ENCODE peak calls at places on chromosomes 12 and 14, in six cellular contexts. One of them, this sample, is unnamed.

GRCh38 chr12:20194171-20194570 is 174.2 kb upstream of the PDE3A start:
- DNase-seq in fibroblast of mammary gland: peak; percentile 30
- DNase-seq in epithelial cell of proximal tubule: no peak
- DNase-seq in fibroblast of pulmonary artery: peak; percentile 54
- DNase-seq in fibroblast of lung: peak; percentile 11
- DNase-seq in brain microvascular endothelial cell: no peak
- DNase-seq in this sample: no peak

GRCh38 chr12:70186436-70186835 is 56.8 kb upstream of the CNOT2 start:
- DNase-seq in fibroblast of mammary gland: no peak
- DNase-seq in brain microvascular endothelial cell: no peak
- DNase-seq in epithelial cell of proximal tubule: no peak
- DNase-seq in fibroblast of lung: no peak
- DNase-seq in fibroblast of pulmonary artery: no peak
- DNase-seq in this sample: no peak

GRCh38 chr12:92987362-92987761 is 58.3 kb upstream of the EEA1 start:
- DNase-seq in brain microvascular endothelial cell: peak; percentile 56
- DNase-seq in fibroblast of mammary gland: peak; percentile 84
- DNase-seq in epithelial cell of proximal tubule: no peak
- DNase-seq in fibroblast of lung: peak; percentile 89
- DNase-seq in fibroblast of pulmonary artery: peak; percentile 91
- DNase-seq in this sample: no peak

GRCh38 chr14:104530651-104531050 is 48.9 kb upstream of the C14orf180 start:
- DNase-seq in fibroblast of mammary gland: no peak
- DNase-seq in brain microvascular endothelial cell: no peak
- DNase-seq in fibroblast of pulmonary artery: no peak
- DNase-seq in fibroblast of lung: no peak
- DNase-seq in epithelial cell of proximal tubule: no peak
- DNase-seq in this sample: no peak

GRCh38 chr12:58678753-58679152 is 241.6 kb downstream of the LRIG3 start:
- DNase-seq in epithelial cell of proximal tubule: no peak
- DNase-seq in brain microvascular endothelial cell: no peak
- DNase-seq in fibroblast of mammary gland: no peak
- DNase-seq in fibroblast of lung: peak; percentile 3
- DNase-seq in fibroblast of pulmonary artery: no peak
- DNase-seq in this sample: no peak

GRCh38 chr12:115979851-115980250 is 297.6 kb downstream of the MED13L start:
- DNase-seq in brain microvascular endothelial cell: no peak
- DNase-seq in fibroblast of pulmonary artery: no peak
- DNase-seq in fibroblast of mammary gland: no peak
- DNase-seq in fibroblast of lung: no peak
- DNase-seq in epithelial cell of proximal tubule: no peak
- DNase-seq in this sample: no peak

GRCh38 chr12:14283489-14284144 is 81.9 kb upstream of the ATF7IP start:
- DNase-seq in epithelial cell of proximal tubule: no peak
- DNase-seq in fibroblast of lung: no peak
- DNase-seq in fibroblast of mammary gland: no peak
- DNase-seq in brain microvascular endothelial cell: no peak
- DNase-seq in fibroblast of pulmonary artery: no peak
- DNase-seq in this sample: no peak

GRCh38 chr14:40909906-40910305 is 696.8 kb upstream of the LRFN5 start:
- DNase-seq in fibroblast of pulmonary artery: no peak
- DNase-seq in epithelial cell of proximal tubule: no peak
- DNase-seq in fibroblast of lung: no peak
- DNase-seq in brain microvascular endothelial cell: no peak
- DNase-seq in fibroblast of mammary gland: no peak
- DNase-seq in this sample: no peak

GRCh38 chr12:52362118-52362726 is 5.1 kb downstream of the KRT85 start:
- DNase-seq in epithelial cell of proximal tubule: no peak
- DNase-seq in fibroblast of pulmonary artery: no peak
- DNase-seq in fibroblast of mammary gland: no peak
- DNase-seq in fibroblast of lung: no peak
- DNase-seq in brain microvascular endothelial cell: no peak
- DNase-seq in this sample: no peak

GRCh38 chr12:4738541-4738940 is 18.3 kb downstream of the GALNT8 start:
- DNase-seq in fibroblast of mammary gland: no peak
- DNase-seq in fibroblast of lung: no peak
- DNase-seq in epithelial cell of proximal tubule: no peak
- DNase-seq in fibroblast of pulmonary artery: no peak
- DNase-seq in brain microvascular endothelial cell: no peak
- DNase-seq in this sample: no peak

GRCh38 chr12:31715283-31715825 is 13.5 kb downstream of the AMN1 start:
- DNase-seq in fibroblast of pulmonary artery: peak; percentile 83
- DNase-seq in epithelial cell of proximal tubule: no peak
- DNase-seq in fibroblast of lung: peak; percentile 2
- DNase-seq in brain microvascular endothelial cell: no peak
- DNase-seq in fibroblast of mammary gland: no peak
- DNase-seq in this sample: no peak

GRCh38 chr12:6067152-6067916 is 57.1 kb downstream of the VWF start:
- DNase-seq in brain microvascular endothelial cell: peak; percentile 36
- DNase-seq in fibroblast of pulmonary artery: peak; percentile 59
- DNase-seq in fibroblast of mammary gland: peak; percentile 49
- DNase-seq in epithelial cell of proximal tubule: no peak
- DNase-seq in fibroblast of lung: peak; percentile 35
- DNase-seq in this sample: no peak

GRCh38 chr12:112936927-112937326 is 1.3 kb upstream of the OAS3 start:
- DNase-seq in epithelial cell of proximal tubule: no peak
- DNase-seq in fibroblast of mammary gland: peak; percentile 10
- DNase-seq in fibroblast of pulmonary artery: no peak
- DNase-seq in fibroblast of lung: no peak
- DNase-seq in brain microvascular endothelial cell: no peak
- DNase-seq in this sample: no peak

GRCh38 chr12:126534495-126534894 is 1469.3 kb downstream of the AACS start:
- DNase-seq in fibroblast of pulmonary artery: peak; percentile 24
- DNase-seq in epithelial cell of proximal tubule: no peak
- DNase-seq in fibroblast of lung: no peak
- DNase-seq in fibroblast of mammary gland: no peak
- DNase-seq in brain microvascular endothelial cell: no peak
- DNase-seq in this sample: no peak

GRCh38 chr12:69007166-69007857 is 74.3 kb upstream of the CPM start:
- DNase-seq in brain microvascular endothelial cell: peak; percentile 63
- DNase-seq in epithelial cell of proximal tubule: no peak
- DNase-seq in fibroblast of mammary gland: peak; percentile 94
- DNase-seq in fibroblast of lung: peak; percentile 98
- DNase-seq in fibroblast of pulmonary artery: peak; percentile 75
- DNase-seq in this sample: no peak

GRCh38 chr14:100889641-100890040 is 13.9 kb downstream of the RTL1 start:
- DNase-seq in brain microvascular endothelial cell: no peak
- DNase-seq in fibroblast of pulmonary artery: no peak
- DNase-seq in epithelial cell of proximal tubule: no peak
- DNase-seq in fibroblast of mammary gland: no peak
- DNase-seq in fibroblast of lung: no peak
- DNase-seq in this sample: no peak

GRCh38 chr14:68404652-68405183 is 388.1 kb downstream of the ZFP36L1 start:
- DNase-seq in fibroblast of mammary gland: no peak
- DNase-seq in fibroblast of pulmonary artery: no peak
- DNase-seq in fibroblast of lung: no peak
- DNase-seq in epithelial cell of proximal tubule: no peak
- DNase-seq in brain microvascular endothelial cell: peak; percentile 51
- DNase-seq in this sample: no peak

GRCh38 chr12:92921877-92922276 is 7.2 kb downstream of the EEA1 start:
- DNase-seq in fibroblast of mammary gland: no peak
- DNase-seq in fibroblast of pulmonary artery: no peak
- DNase-seq in fibroblast of lung: no peak
- DNase-seq in brain microvascular endothelial cell: no peak
- DNase-seq in epithelial cell of proximal tubule: no peak
- DNase-seq in this sample: no peak

GRCh38 chr12:94615284-94616216 is 34.8 kb downstream of the TMCC3 start:
- DNase-seq in fibroblast of mammary gland: peak; percentile 69
- DNase-seq in fibroblast of lung: peak; percentile 69
- DNase-seq in epithelial cell of proximal tubule: no peak
- DNase-seq in brain microvascular endothelial cell: peak; percentile 59
- DNase-seq in fibroblast of pulmonary artery: peak; percentile 49
- DNase-seq in this sample: no peak

GRCh38 chr14:28609228-28609828 is 157.3 kb upstream of the FOXG1 start:
- DNase-seq in fibroblast of mammary gland: peak; percentile 68
- DNase-seq in epithelial cell of proximal tubule: no peak
- DNase-seq in brain microvascular endothelial cell: peak; percentile 10
- DNase-seq in fibroblast of lung: peak; percentile 59
- DNase-seq in fibroblast of pulmonary artery: peak; percentile 87
- DNase-seq in this sample: no peak

GRCh38 chr12:77053259-77053658 is 12.1 kb downstream of the E2F7 start:
- DNase-seq in epithelial cell of proximal tubule: no peak
- DNase-seq in fibroblast of pulmonary artery: peak; percentile 28
- DNase-seq in fibroblast of mammary gland: no peak
- DNase-seq in fibroblast of lung: no peak
- DNase-seq in brain microvascular endothelial cell: no peak
- DNase-seq in this sample: no peak

GRCh38 chr14:39731912-39732311 is 299.7 kb upstream of the FBXO33 start:
- DNase-seq in fibroblast of mammary gland: no peak
- DNase-seq in epithelial cell of proximal tubule: no peak
- DNase-seq in fibroblast of lung: no peak
- DNase-seq in brain microvascular endothelial cell: no peak
- DNase-seq in fibroblast of pulmonary artery: no peak
- DNase-seq in this sample: no peak

GRCh38 chr14:32244404-32244803 is 41.3 kb upstream of the RNU6-8 start:
- DNase-seq in fibroblast of lung: peak; percentile 12
- DNase-seq in brain microvascular endothelial cell: no peak
- DNase-seq in fibroblast of pulmonary artery: peak; percentile 19
- DNase-seq in epithelial cell of proximal tubule: no peak
- DNase-seq in fibroblast of mammary gland: no peak
- DNase-seq in this sample: no peak

GRCh38 chr12:77324763-77325468 is 259.5 kb upstream of the E2F7 start:
- DNase-seq in epithelial cell of proximal tubule: no peak
- DNase-seq in brain microvascular endothelial cell: peak; percentile 42
- DNase-seq in fibroblast of mammary gland: peak; percentile 66
- DNase-seq in fibroblast of pulmonary artery: peak; percentile 67
- DNase-seq in fibroblast of lung: peak; percentile 71
- DNase-seq in this sample: no peak

GRCh38 chr12:553216-554000 is 93.7 kb downstream of the B4GALNT3 start:
- DNase-seq in epithelial cell of proximal tubule: no peak
- DNase-seq in brain microvascular endothelial cell: no peak
- DNase-seq in fibroblast of pulmonary artery: no peak
- DNase-seq in fibroblast of lung: no peak
- DNase-seq in fibroblast of mammary gland: no peak
- DNase-seq in this sample: no peak

GRCh38 chr12:51531982-51532497 is 59.0 kb upstream of the SCN8A start:
- DNase-seq in epithelial cell of proximal tubule: no peak
- DNase-seq in fibroblast of lung: peak; percentile 76
- DNase-seq in fibroblast of mammary gland: peak; percentile 74
- DNase-seq in brain microvascular endothelial cell: peak; percentile 58
- DNase-seq in fibroblast of pulmonary artery: peak; percentile 79
- DNase-seq in this sample: peak; percentile 34

GRCh38 chr14:53890611-53891091 is 66.0 kb downstream of the BMP4 start:
- DNase-seq in fibroblast of pulmonary artery: no peak
- DNase-seq in fibroblast of mammary gland: no peak
- DNase-seq in fibroblast of lung: no peak
- DNase-seq in epithelial cell of proximal tubule: no peak
- DNase-seq in brain microvascular endothelial cell: peak; percentile 8
- DNase-seq in this sample: no peak

GRCh38 chr14:82385043-82385442 is 851.4 kb upstream of the SEL1L start:
- DNase-seq in brain microvascular endothelial cell: no peak
- DNase-seq in fibroblast of mammary gland: peak; percentile 3
- DNase-seq in fibroblast of pulmonary artery: no peak
- DNase-seq in epithelial cell of proximal tubule: no peak
- DNase-seq in fibroblast of lung: no peak
- DNase-seq in this sample: peak; percentile 31

GRCh38 chr12:19546611-19547162 is 107.4 kb downstream of the AEBP2 start:
- DNase-seq in brain microvascular endothelial cell: no peak
- DNase-seq in fibroblast of lung: peak; percentile 85
- DNase-seq in epithelial cell of proximal tubule: no peak
- DNase-seq in fibroblast of mammary gland: peak; percentile 36
- DNase-seq in fibroblast of pulmonary artery: peak; percentile 82
- DNase-seq in this sample: no peak

GRCh38 chr12:26830358-26830757 is 2.6 kb downstream of the ITPR2 start:
- DNase-seq in epithelial cell of proximal tubule: no peak
- DNase-seq in fibroblast of pulmonary artery: no peak
- DNase-seq in brain microvascular endothelial cell: no peak
- DNase-seq in fibroblast of lung: no peak
- DNase-seq in fibroblast of mammary gland: no peak
- DNase-seq in this sample: no peak
- H3K4me3 ChIP-seq in epithelial cell of proximal tubule: no peak overlapping the region
- H3K4me3 ChIP-seq in fibroblast of pulmonary artery: peak overlapping the region; percentile 40
- H3K4me3 ChIP-seq in brain microvascular endothelial cell: no peak overlapping the region
- H3K4me3 ChIP-seq in fibroblast of lung: no peak overlapping the region
- H3K4me3 ChIP-seq in fibroblast of mammary gland: no peak overlapping the region
- H3K4me3 ChIP-seq in this sample: no peak overlapping the region

GRCh38 chr12:57476162-57476992 is 3.3 kb downstream of the ARHGAP9 start:
- DNase-seq in epithelial cell of proximal tubule: no peak
- DNase-seq in fibroblast of mammary gland: no peak
- DNase-seq in brain microvascular endothelial cell: no peak
- DNase-seq in fibroblast of pulmonary artery: no peak
- DNase-seq in fibroblast of lung: no peak
- DNase-seq in this sample: no peak
- TF ChIP-seq CTCF in epithelial cell of proximal tubule: peak; percentile 36
- TF ChIP-seq CTCF in fibroblast of mammary gland: no peak
- TF ChIP-seq CTCF in brain microvascular endothelial cell: peak; percentile 45
- TF ChIP-seq CTCF in fibroblast of pulmonary artery: no peak
- TF ChIP-seq CTCF in fibroblast of lung: no peak
- TF ChIP-seq CTCF in this sample: peak; percentile 40

GRCh38 chr14:22822619-22823551 is 6.8 kb upstream of the MRPL52 start:
- DNase-seq in epithelial cell of proximal tubule: peak; percentile 67
- DNase-seq in fibroblast of lung: peak; percentile 91
- DNase-seq in fibroblast of pulmonary artery: peak; percentile 92
- DNase-seq in brain microvascular endothelial cell: peak; percentile 71
- DNase-seq in fibroblast of mammary gland: peak; percentile 83
- DNase-seq in this sample: peak; percentile 54
- H3K4me3 ChIP-seq in epithelial cell of proximal tubule: peak overlapping the region; percentile 33
- H3K4me3 ChIP-seq in fibroblast of lung: no peak overlapping the region
- H3K4me3 ChIP-seq in fibroblast of pulmonary artery: peak overlapping the region; percentile 42
- H3K4me3 ChIP-seq in brain microvascular endothelial cell: peak overlapping the region; percentile 39
- H3K4me3 ChIP-seq in fibroblast of mammary gland: peak overlapping the region; percentile 40
- H3K4me3 ChIP-seq in this sample: peak overlapping the region; percentile 31

GRCh38 chr12:131981388-131981787 is 31.6 kb downstream of the EP400 start:
- DNase-seq in fibroblast of lung: no peak
- DNase-seq in fibroblast of mammary gland: no peak
- DNase-seq in epithelial cell of proximal tubule: no peak
- DNase-seq in brain microvascular endothelial cell: no peak
- DNase-seq in fibroblast of pulmonary artery: no peak
- DNase-seq in this sample: no peak

GRCh38 chr12:131983026-131983425 is 33.3 kb downstream of the EP400 start:
- DNase-seq in fibroblast of lung: no peak
- DNase-seq in fibroblast of pulmonary artery: no peak
- DNase-seq in brain microvascular endothelial cell: no peak
- DNase-seq in fibroblast of mammary gland: no peak
- DNase-seq in epithelial cell of proximal tubule: no peak
- DNase-seq in this sample: no peak

GRCh38 chr12:131979606-131980005 is 29.9 kb downstream of the EP400 start:
- DNase-seq in epithelial cell of proximal tubule: no peak
- DNase-seq in fibroblast of mammary gland: no peak
- DNase-seq in brain microvascular endothelial cell: no peak
- DNase-seq in fibroblast of pulmonary artery: no peak
- DNase-seq in fibroblast of lung: no peak
- DNase-seq in this sample: no peak

GRCh38 chr12:131982041-131982440 is 32.3 kb downstream of the EP400 start:
- DNase-seq in brain microvascular endothelial cell: no peak
- DNase-seq in fibroblast of lung: no peak
- DNase-seq in fibroblast of pulmonary artery: no peak
- DNase-seq in fibroblast of mammary gland: no peak
- DNase-seq in epithelial cell of proximal tubule: no peak
- DNase-seq in this sample: no peak

DNA sequence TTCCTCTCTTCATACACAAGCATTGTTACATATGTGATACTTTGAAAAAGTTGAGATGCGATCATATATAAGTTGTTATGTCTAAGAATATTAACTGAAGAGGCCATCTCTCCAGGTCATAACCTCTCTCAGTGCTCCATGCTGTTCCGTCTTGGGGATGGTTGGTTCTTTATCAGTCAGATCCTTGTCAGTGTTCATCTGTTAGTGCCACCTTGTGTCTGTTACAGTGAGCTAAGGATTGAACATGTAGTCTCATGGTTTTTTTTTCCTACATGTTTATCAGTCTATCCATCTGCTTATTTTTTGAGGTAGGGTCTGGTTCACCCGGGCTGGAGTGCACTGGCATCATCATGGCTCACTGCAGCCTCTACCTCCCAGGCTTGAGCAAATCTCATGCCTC is 30.5 kb downstream of the EP400 start:
- DNase-seq in brain microvascular endothelial cell: no peak
- DNase-seq in fibroblast of pulmonary artery: peak; percentile 10
- DNase-seq in fibroblast of mammary gland: peak; percentile 43
- DNase-seq in epithelial cell of proximal tubule: no peak
- DNase-seq in fibroblast of lung: peak; percentile 26
- DNase-seq in this sample: no peak
- TF ChIP-seq CTCF in brain microvascular endothelial cell: no peak
- TF ChIP-seq CTCF in fibroblast of pulmonary artery: no peak
- TF ChIP-seq CTCF in fibroblast of mammary gland: peak; percentile 22
- TF ChIP-seq CTCF in epithelial cell of proximal tubule: peak; percentile 40
- TF ChIP-seq CTCF in fibroblast of lung: no peak
- TF ChIP-seq CTCF in this sample: peak; percentile 2